ENCODE peak calls at places on chromosomes 7 and 10, in five cellular contexts. K, V, Q, S and G are unnamed samples.

GRCh38 chr7:151769189-151769821 is 107.6 kb downstream of the PRKAG2 start:
- DNase-seq in K (no peak), V (no peak), Q (no peak), S (no peak), G (no peak)

GRCh38 chr7:125877251-125877650 is 947.6 kb upstream of the POT1 start:
- DNase-seq in K (no peak), V (no peak), Q (no peak), S (no peak), G (no peak)

GRCh38 chr7:27424749-27425148 is 182.1 kb downstream of the EVX1 start:
- DNase-seq in K (no peak), V (no peak), Q (peak; percentile 53), S (no peak), G (no peak)

GRCh38 chr10:132269286-132270230 is 38.2 kb downstream of the STK32C start:
- DNase-seq in K (no peak), V (no peak), Q (no peak), S (peak; percentile 19), G (no peak)

GRCh38 chr10:63887026-63887589 is 365.9 kb downstream of the REEP3 start:
- DNase-seq in K (peak; percentile 5), V (no peak), Q (no peak), S (no peak), G (no peak)

GRCh38 chr10:90222372-90222771 is 521.0 kb downstream of the KIF20B start:
- DNase-seq in K (peak; percentile 60), V (no peak), Q (peak; percentile 80), S (no peak), G (no peak)

GRCh38 chr10:68086910-68087309 is 11.8 kb upstream of the HERC4 start:
- DNase-seq in K (no peak), V (no peak), Q (peak; percentile 61), S (no peak), G (no peak)

GRCh38 chr10:1364151-1364910 is 308.1 kb downstream of the WDR37 start:
- DNase-seq in K (no peak), V (no peak), Q (no peak), S (no peak), G (no peak)

GRCh38 chr7:74454948-74455804 is 1.5 kb downstream of the GTF2IRD1 start:
- DNase-seq in K (no peak), V (no peak), Q (no peak), S (no peak), G (no peak)

GRCh38 chr10:96512524-96512991 is 1.2 kb downstream of the TLL2 start:
- DNase-seq in K (peak; percentile 26), V (no peak), Q (no peak), S (no peak), G (no peak)

GRCh38 chr7:41275255-41275654 is 427.6 kb downstream of the INHBA start:
- DNase-seq in K (no peak), V (no peak), Q (no peak), S (no peak), G (no peak)

GRCh38 chr10:25162391-25162790 is 12.4 kb upstream of the GPR158 start:
- DNase-seq in K (no peak), V (no peak), Q (no peak), S (no peak), G (no peak)

GRCh38 chr7:142909921-142910521 is 23.5 kb downstream of the TRPV5 start:
- DNase-seq in K (no peak), V (no peak), Q (no peak), S (no peak), G (no peak)

GRCh38 chr7:92953657-92954056 is 117.3 kb upstream of the CDK6 start:
- DNase-seq in K (peak; percentile 6), V (no peak), Q (no peak), S (no peak), G (no peak)

GRCh38 chr10:23344251-23344841 is at the start of gene C10orf67:
- DNase-seq in K (peak; percentile 82), V (no peak), Q (peak; percentile 20), S (peak; percentile 59), G (no peak)

GRCh38 chr7:93515144-93515543 is 59.4 kb downstream of the CALCR start:
- DNase-seq in K (peak; percentile 2), V (no peak), Q (no peak), S (no peak), G (no peak)

GRCh38 chr7:135232720-135233119 is 918 bp upstream of the STRA8 start:
- DNase-seq in K (no peak), V (no peak), Q (no peak), S (no peak), G (no peak)

GRCh38 chr7:99791667-99792356 is 7.8 kb upstream of the CYP3A4 start:
- DNase-seq in K (no peak), V (no peak), Q (no peak), S (no peak), G (no peak)

GRCh38 chr7:1169409-1170368 is 9.7 kb upstream of the ZFAND2A start:
- DNase-seq in K (peak; percentile 33), V (no peak), Q (peak; percentile 36), S (peak; percentile 90), G (peak; percentile 57)

GRCh38 chr7:80207501-80207900 is 72.9 kb downstream of the GNAI1 start:
- DNase-seq in K (no peak), V (no peak), Q (no peak), S (no peak), G (no peak)

GRCh38 chr10:34049887-34050286 is 715.4 kb upstream of the NRP1 start:
- DNase-seq in K (peak; percentile 59), V (no peak), Q (peak; percentile 61), S (no peak), G (no peak)

GRCh38 chr7:98878365-98879197 is at the start of gene TRRAP:
- DNase-seq in K (peak; percentile 84), V (no peak), Q (peak; percentile 63), S (peak; percentile 82), G (no peak)

GRCh38 chr10:29266641-29267040 is 22.2 kb upstream of the LYZL1 start:
- DNase-seq in K (no peak), V (no peak), Q (no peak), S (no peak), G (peak; percentile 48)

GRCh38 chr10:18738835-18739234 is 79.6 kb downstream of the ARL5B start:
- DNase-seq in K (peak; percentile 12), V (no peak), Q (peak; percentile 51), S (no peak), G (peak; percentile 7)

GRCh38 chr10:16907720-16908119 is 90.5 kb upstream of the RSU1 start:
- DNase-seq in K (no peak), V (no peak), Q (no peak), S (no peak), G (no peak)

GRCh38 chr7:117424090-117424829 is 3.0 kb downstream of the ASZ1 start:
- DNase-seq in K (no peak), V (no peak), Q (no peak), S (no peak), G (no peak)

GRCh38 chr10:21334891-21335696 is 190.4 kb downstream of the SKIDA1 start:
- DNase-seq in K (peak; percentile 90), V (peak; percentile 60), Q (peak; percentile 91), S (no peak), G (peak; percentile 71)

GRCh38 chr7:27096756-27097514 is 1.1 kb upstream of the HOXA1 start:
- DNase-seq in K (no peak), V (no peak), Q (peak; percentile 45), S (peak; percentile 76), G (no peak)

GRCh38 chr10:77355844-77356243 is 281.8 kb downstream of the KCNMA1 start:
- DNase-seq in K (peak; percentile 31), V (peak; percentile 87), Q (peak; percentile 100), S (no peak), G (peak; percentile 56)

GRCh38 chr10:62433181-62433692 is 59.1 kb downstream of the ZNF365 start:
- DNase-seq in K (peak; percentile 82), V (peak; percentile 90), Q (peak; percentile 100), S (peak; percentile 41), G (peak; percentile 80)

GRCh38 chr7:81774496-81774895 is 4.6 kb upstream of the HGF start:
- DNase-seq in K (no peak), V (no peak), Q (peak; percentile 3), S (no peak), G (no peak)

GRCh38 chr10:12510566-12510965 is 161.2 kb downstream of the CAMK1D start:
- DNase-seq in K (no peak), V (no peak), Q (peak; percentile 1), S (no peak), G (no peak)

GRCh38 chr10:112209534-112210200 is 26.1 kb upstream of the GPAM start:
- DNase-seq in K (no peak), V (no peak), Q (no peak), S (no peak), G (no peak)

GRCh38 chr10:48194830-48195229 is 79.7 kb downstream of the FRMPD2 start:
- DNase-seq in K (no peak), V (no peak), Q (no peak), S (no peak), G (no peak)

GRCh38 chr10:131855763-131856401 is 44.9 kb upstream of the PPP2R2D start:
- DNase-seq in K (no peak), V (no peak), Q (no peak), S (peak; percentile 12), G (no peak)

DNA sequence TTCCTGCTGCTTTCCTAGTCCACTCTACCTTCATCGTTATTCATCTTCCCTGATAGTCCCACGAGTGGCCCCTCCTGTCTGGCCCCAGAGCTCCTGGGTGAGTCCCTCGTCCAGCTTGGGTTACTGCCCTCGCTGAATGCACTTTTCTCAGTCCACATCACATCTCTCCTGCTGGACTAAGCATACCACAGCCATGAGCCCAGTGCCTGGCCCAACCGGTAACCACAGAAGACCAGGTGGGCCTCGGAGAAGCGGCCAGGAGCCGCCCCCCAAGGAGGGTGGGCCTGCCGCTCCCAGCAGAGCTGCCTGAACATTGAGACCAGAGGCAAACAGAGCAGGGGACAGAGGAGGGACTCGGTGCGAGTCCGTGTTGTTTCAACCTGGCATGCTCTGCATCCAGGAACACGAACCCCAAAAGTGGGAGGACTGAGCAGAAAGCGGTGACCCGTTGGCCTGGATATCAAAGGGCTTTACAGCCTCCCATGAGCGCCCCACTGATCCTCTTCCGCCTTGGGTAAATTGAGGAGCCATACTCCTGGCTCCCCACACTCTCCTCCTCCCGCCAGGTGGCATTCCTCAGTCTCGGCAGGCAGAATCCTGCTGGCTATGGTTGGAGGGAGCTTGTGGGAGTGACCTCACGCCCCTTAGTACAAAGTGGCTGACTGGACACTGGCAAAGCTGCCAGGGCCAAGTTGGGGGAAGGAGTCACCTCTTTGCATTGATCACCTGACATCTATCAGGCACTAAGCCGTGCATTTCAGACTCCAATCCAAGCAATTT is 13.3 kb downstream of the TMEM72 start:
- DNase-seq in K (no peak), V (no peak), Q (no peak), S (no peak), G (no peak)
- TF ChIP-seq CTCF in K (no peak), V (no peak), Q (no peak), S (no peak), G (no peak)

GRCh38 chr7:19262794-19263193 is 117.6 kb upstream of the FERD3L start:
- DNase-seq in K (no peak), V (no peak), Q (peak; percentile 12), S (no peak), G (no peak)
- TF ChIP-seq CTCF in K (no peak), V (no peak), Q (no peak), S (no peak), G (no peak)

DNA sequence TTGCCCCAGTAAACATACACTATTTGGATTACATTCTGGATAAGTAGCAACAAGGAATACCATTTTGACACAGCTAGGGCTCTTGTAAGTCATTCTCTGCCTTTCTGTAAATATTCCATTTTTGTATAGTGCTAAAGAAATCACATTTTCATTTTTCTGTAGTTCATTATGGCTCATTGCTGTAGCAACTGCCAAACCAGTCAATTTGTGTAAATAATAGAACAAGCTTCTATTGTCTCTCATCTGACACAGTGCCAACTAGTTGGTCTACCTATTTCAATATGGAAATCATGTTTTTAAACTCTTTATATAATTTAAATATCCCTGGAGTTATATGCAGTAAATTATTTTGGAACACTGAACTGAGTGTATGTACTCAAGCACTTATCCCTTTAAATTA is 193.7 kb downstream of the RELN start:
- DNase-seq in K (no peak), V (no peak), Q (peak; percentile 56), S (no peak), G (no peak)
- TF ChIP-seq CTCF in K (no peak), V (no peak), Q (no peak), S (no peak), G (no peak)

GRCh38 chr10:103921750-103922195 is 3.8 kb upstream of the STN1 start:
- DNase-seq in K (peak; percentile 51), V (no peak), Q (no peak), S (no peak), G (no peak)
- TF ChIP-seq CTCF in K (peak; percentile 20), V (no peak), Q (no peak), S (no peak), G (no peak)